ENCODE peak calls at places on chromosomes 1 and 21, in seven cellular contexts. One of them, this sample, is unnamed.

GRCh38 chr1:227365473-227366067 is 47.3 kb upstream of the CDC42BPA start:
- DNase-seq in mammary epithelial cell: no peak
- DNase-seq in K562: no peak
- DNase-seq in IMR-90: no peak
- DNase-seq in osteoblast: no peak
- DNase-seq in astrocyte: no peak
- DNase-seq in OCI-LY7: no peak
- DNase-seq in this sample: no peak

GRCh38 chr1:180231506-180232420 is 1.7 kb downstream of the LHX4 start:
- DNase-seq in mammary epithelial cell: peak
- DNase-seq in K562: no peak
- DNase-seq in IMR-90: peak
- DNase-seq in osteoblast: peak
- DNase-seq in astrocyte: no peak
- DNase-seq in OCI-LY7: peak
- DNase-seq in this sample: peak

GRCh38 chr1:227416156-227416865 is 98.0 kb upstream of the CDC42BPA start:
- DNase-seq in mammary epithelial cell: peak
- DNase-seq in K562: no peak
- DNase-seq in IMR-90: peak
- DNase-seq in osteoblast: no peak
- DNase-seq in astrocyte: peak
- DNase-seq in OCI-LY7: no peak
- DNase-seq in this sample: no peak

GRCh38 chr1:162094271-162094670 is 24.8 kb downstream of the NOS1AP start:
- DNase-seq in mammary epithelial cell: peak
- DNase-seq in K562: no peak
- DNase-seq in IMR-90: peak
- DNase-seq in osteoblast: no peak
- DNase-seq in astrocyte: peak
- DNase-seq in OCI-LY7: no peak
- DNase-seq in this sample: no peak

GRCh38 chr1:183191833-183192232 is 5.8 kb downstream of the LAMC2 start:
- DNase-seq in mammary epithelial cell: peak
- DNase-seq in K562: no peak
- DNase-seq in IMR-90: peak
- DNase-seq in osteoblast: peak
- DNase-seq in astrocyte: peak
- DNase-seq in OCI-LY7: no peak
- DNase-seq in this sample: no peak

GRCh38 chr1:204941415-204942338 is 71.0 kb downstream of the NFASC start:
- DNase-seq in mammary epithelial cell: peak
- DNase-seq in K562: peak
- DNase-seq in IMR-90: peak
- DNase-seq in osteoblast: peak
- DNase-seq in astrocyte: peak
- DNase-seq in OCI-LY7: peak
- DNase-seq in this sample: peak

GRCh38 chr1:230399321-230400006 is 26.7 kb downstream of the PGBD5 start:
- DNase-seq in mammary epithelial cell: no peak
- DNase-seq in K562: no peak
- DNase-seq in IMR-90: peak
- DNase-seq in osteoblast: no peak
- DNase-seq in astrocyte: no peak
- DNase-seq in OCI-LY7: no peak
- DNase-seq in this sample: no peak

GRCh38 chr1:224368409-224368808 is 11.7 kb downstream of the CNIH4 start:
- DNase-seq in mammary epithelial cell: no peak
- DNase-seq in K562: no peak
- DNase-seq in IMR-90: peak
- DNase-seq in osteoblast: no peak
- DNase-seq in astrocyte: no peak
- DNase-seq in OCI-LY7: no peak
- DNase-seq in this sample: no peak

GRCh38 chr1:62092126-62092525 is 102.5 kb upstream of the L1TD1 start:
- DNase-seq in mammary epithelial cell: no peak
- DNase-seq in K562: no peak
- DNase-seq in IMR-90: no peak
- DNase-seq in osteoblast: no peak
- DNase-seq in astrocyte: no peak
- DNase-seq in OCI-LY7: no peak
- DNase-seq in this sample: no peak

GRCh38 chr1:30793209-30793608 is 35.6 kb upstream of the LAPTM5 start:
- DNase-seq in mammary epithelial cell: no peak
- DNase-seq in K562: no peak
- DNase-seq in IMR-90: no peak
- DNase-seq in osteoblast: no peak
- DNase-seq in astrocyte: no peak
- DNase-seq in OCI-LY7: no peak
- DNase-seq in this sample: no peak

GRCh38 chr21:42039911-42040351 is 29.8 kb upstream of the ZBTB21 start:
- DNase-seq in mammary epithelial cell: no peak
- DNase-seq in K562: no peak
- DNase-seq in IMR-90: peak
- DNase-seq in osteoblast: no peak
- DNase-seq in astrocyte: no peak
- DNase-seq in OCI-LY7: no peak
- DNase-seq in this sample: no peak

DNA sequence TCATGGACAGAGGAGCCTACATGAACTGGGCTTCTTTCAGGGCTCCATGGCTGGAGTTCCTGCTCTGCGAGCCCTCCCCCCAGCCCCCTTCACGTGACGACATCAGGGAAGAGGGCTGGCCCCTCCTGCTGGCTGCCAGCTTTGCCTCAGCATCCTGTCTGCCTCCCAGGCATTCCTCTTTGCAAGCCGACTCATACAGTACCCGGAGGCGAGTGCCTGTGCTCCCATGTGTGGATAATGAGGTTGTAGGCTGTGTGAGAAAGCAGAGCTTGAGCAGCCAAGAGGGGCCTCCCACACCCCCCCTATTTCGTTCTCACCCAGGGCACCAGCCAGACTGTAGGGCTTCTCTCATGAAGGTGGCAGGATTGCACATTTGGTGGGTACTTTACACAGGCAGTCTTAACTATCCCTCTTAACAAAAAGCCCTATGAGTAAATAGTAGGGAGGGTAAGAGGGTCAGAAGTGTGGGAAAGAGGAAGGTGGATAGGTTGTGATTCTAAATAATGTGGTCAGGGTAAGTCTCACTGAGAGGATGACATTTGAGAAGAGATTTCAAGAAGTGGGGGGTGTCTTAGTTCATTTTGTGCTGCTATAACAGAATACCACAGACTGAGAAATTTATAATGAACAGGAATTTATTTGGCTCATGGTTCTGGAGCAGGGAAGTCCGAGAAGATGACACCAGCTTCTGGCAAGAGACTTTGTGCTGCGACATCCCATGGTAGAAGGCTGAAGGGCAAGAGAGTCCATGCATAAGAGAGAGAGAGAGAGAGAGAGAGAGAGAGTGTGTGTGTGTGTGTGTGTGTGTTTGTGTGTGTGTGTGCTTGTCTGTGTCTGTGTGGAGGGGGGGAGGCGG is 113.5 kb downstream of the OMA1 start:
- DNase-seq in mammary epithelial cell: peak
- DNase-seq in K562: no peak
- DNase-seq in IMR-90: peak
- DNase-seq in osteoblast: peak
- DNase-seq in astrocyte: peak
- DNase-seq in OCI-LY7: no peak
- DNase-seq in this sample: peak
- TF ChIP-seq CTCF in mammary epithelial cell: no peak
- TF ChIP-seq CTCF in K562: no peak
- TF ChIP-seq CTCF in IMR-90: peak
- TF ChIP-seq CTCF in osteoblast: peak
- TF ChIP-seq CTCF in astrocyte: no peak
- TF ChIP-seq CTCF in OCI-LY7: no peak
- TF ChIP-seq CTCF in this sample: peak

DNA sequence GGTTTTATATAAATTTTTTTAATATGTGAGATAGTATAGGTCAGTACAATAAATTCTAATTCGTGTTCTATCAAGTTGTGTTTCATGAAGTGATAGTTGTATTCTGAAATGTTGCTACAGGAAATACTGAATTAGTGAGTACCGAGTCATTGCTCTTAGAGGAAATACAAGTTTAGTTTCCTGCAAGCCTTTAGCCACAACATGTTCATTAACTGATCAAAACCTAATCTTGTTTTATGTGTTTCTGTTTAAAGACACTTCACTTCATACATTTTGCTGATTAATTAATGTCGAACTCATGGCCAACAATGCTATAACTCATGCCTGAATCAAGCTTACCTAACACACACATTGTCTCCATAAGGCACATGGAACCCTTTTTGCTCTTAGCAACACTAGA is 43.6 kb downstream of the LRRC7 start:
- DNase-seq in mammary epithelial cell: peak
- DNase-seq in K562: no peak
- DNase-seq in IMR-90: no peak
- DNase-seq in osteoblast: no peak
- DNase-seq in astrocyte: no peak
- DNase-seq in OCI-LY7: no peak
- DNase-seq in this sample: no peak
- H2AFZ ChIP-seq in mammary epithelial cell: peak
- H2AFZ ChIP-seq in K562: peak
- H2AFZ ChIP-seq in IMR-90: no peak
- H2AFZ ChIP-seq in osteoblast: no peak
- H2AFZ ChIP-seq in astrocyte: peak
- H2AFZ ChIP-seq in OCI-LY7: no peak
- H2AFZ ChIP-seq in this sample: no peak

DNA sequence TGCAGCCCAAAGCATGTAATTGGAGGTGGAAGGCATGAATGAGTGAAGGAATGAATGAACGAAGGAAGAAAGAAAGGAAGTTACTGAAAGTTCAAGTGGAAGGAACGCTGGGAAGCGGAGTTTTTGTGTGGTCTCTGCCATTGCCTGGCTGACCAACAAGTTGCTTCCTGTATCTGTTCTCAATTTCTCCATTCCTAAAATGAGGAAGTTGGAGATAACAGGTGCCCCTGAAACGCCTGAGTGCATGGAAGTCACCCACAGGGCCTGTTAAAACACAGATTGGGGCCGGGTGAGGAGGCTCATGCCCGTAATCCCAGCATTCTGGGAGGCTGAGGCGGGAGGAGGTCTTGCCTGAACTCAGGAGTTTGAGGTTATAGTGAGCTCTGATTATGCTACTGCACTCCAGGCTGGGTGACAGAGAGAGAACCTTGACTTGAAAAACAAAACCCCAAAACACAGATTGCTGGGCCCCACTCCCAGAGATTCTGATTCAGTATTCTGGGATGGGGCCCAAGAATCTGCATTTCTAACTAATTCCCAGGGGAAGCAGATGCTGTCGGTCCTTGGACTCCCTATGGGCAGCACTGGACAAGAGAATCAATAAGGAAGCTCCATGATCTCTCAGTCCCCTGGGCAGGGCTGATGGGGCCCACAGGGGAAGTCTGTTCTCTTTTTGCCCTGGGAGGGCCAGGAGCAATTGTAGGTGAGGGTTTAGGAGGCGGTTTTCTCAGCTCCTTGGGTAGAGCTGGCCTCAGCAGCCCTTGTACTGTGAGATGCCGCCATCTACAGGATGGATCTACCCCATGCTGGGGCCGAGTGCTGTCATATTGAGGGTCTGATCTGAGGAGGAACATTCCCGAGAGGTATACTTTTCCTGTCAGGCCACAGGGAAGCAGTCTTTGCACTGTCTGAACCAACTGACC is 3.3 kb upstream of the CNR2 start:
- DNase-seq in mammary epithelial cell: peak
- DNase-seq in K562: peak
- DNase-seq in IMR-90: peak
- DNase-seq in osteoblast: peak
- DNase-seq in astrocyte: peak
- DNase-seq in OCI-LY7: peak
- DNase-seq in this sample: peak
- TF ChIP-seq CTCF in mammary epithelial cell: peak
- TF ChIP-seq CTCF in K562: peak
- TF ChIP-seq CTCF in IMR-90: peak
- TF ChIP-seq CTCF in osteoblast: peak
- TF ChIP-seq CTCF in astrocyte: peak
- TF ChIP-seq CTCF in OCI-LY7: peak
- TF ChIP-seq CTCF in this sample: peak

DNA sequence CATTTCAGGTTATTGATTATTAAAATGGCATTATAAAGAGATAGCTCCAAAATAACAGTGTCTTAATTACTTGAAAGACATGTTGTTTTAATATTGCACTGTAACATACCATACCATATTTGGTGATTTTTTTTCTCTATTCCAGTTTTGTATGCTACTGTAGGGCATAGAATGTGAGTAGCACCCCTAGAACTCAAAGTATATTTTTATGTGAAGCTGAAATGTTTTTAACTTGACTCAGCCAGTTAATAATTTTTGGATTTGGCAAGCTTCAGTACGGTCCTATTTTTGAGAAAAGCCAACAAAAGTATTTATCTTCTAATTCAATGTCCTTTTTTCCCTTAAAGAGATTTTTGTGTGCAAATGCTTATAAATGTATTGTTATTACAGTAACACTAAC is 593.8 kb downstream of the USP25 start:
- DNase-seq in mammary epithelial cell: no peak
- DNase-seq in K562: no peak
- DNase-seq in IMR-90: peak
- DNase-seq in osteoblast: no peak
- DNase-seq in astrocyte: peak
- DNase-seq in OCI-LY7: no peak
- DNase-seq in this sample: no peak
- H2AFZ ChIP-seq in mammary epithelial cell: no peak
- H2AFZ ChIP-seq in K562: no peak
- H2AFZ ChIP-seq in IMR-90: no peak
- H2AFZ ChIP-seq in osteoblast: no peak
- H2AFZ ChIP-seq in astrocyte: no peak
- H2AFZ ChIP-seq in OCI-LY7: no peak
- H2AFZ ChIP-seq in this sample: no peak